ENCODE peak calls at places on chromosomes 3 and 15, in five cellular contexts. J is CD8-positive, alpha-beta memory T cell; B is SK-N-SH; T is uterus; D is fibroblast of lung. V is an unnamed sample. For H3K4me1 and H3K9me3, the result is how much of the 10 kb centered on the place peaks cover.

GRCh38 chr3:126161309-126161708 is 19.1 kb downstream of the ALDH1L1 start:
- DNase-seq in D (no peak), B (no peak), J (no peak), T (no peak), V (no peak)

GRCh38 chr15:56249080-56249479 is 5.4 kb upstream of the RFX7 start:
- DNase-seq in D (peak), B (peak), T (no peak), J (no peak), V (no peak)

GRCh38 chr3:182294256-182294655 is 499.0 kb upstream of the ATP11B start:
- DNase-seq in T (no peak), J (no peak), B (no peak), D (peak), V (no peak)

GRCh38 chr3:153042088-153042487 is 119.9 kb upstream of the RAP2B start:
- DNase-seq in B (no peak), J (no peak), T (no peak), D (no peak), V (no peak)

GRCh38 chr3:197407053-197407452 is 108.6 kb upstream of the DLG1 start:
- DNase-seq in D (no peak), T (no peak), J (no peak), B (peak), V (no peak)

GRCh38 chr3:52216585-52217408 is 8.6 kb downstream of the TLR9 start:
- DNase-seq in T (peak), J (peak), D (peak), B (peak), V (peak)

GRCh38 chr15:57251308-57251707 is 125.0 kb upstream of the CGNL1 start:
- DNase-seq in T (no peak), J (no peak), B (no peak), D (peak), V (no peak)

GRCh38 chr3:115348951-115349745 is 202.1 kb upstream of the ZBTB20 start:
- DNase-seq in J (no peak), T (no peak), D (no peak), B (no peak), V (no peak)

GRCh38 chr3:17640466-17640865 is 102.0 kb downstream of the TBC1D5 start:
- DNase-seq in B (no peak), T (no peak), D (peak), J (no peak), V (no peak)

GRCh38 chr15:94066046-94066445 is 165.3 kb upstream of the MCTP2 start:
- DNase-seq in J (no peak), T (no peak), D (no peak), B (no peak), V (no peak)

GRCh38 chr3:26353052-26353451 is 269.5 kb upstream of the LRRC3B start:
- DNase-seq in B (no peak), J (no peak), T (no peak), D (no peak), V (no peak)

GRCh38 chr3:36733162-36733696 is 31.1 kb downstream of the DCLK3 start:
- DNase-seq in B (no peak), J (no peak), T (no peak), D (no peak), V (no peak)

GRCh38 chr15:63439536-63440264 is 58.1 kb upstream of the CA12 start:
- DNase-seq in T (no peak), B (no peak), D (peak), J (no peak), V (no peak)

GRCh38 chr3:50512131-50512530 is 8.7 kb upstream of the CACNA2D2 start:
- DNase-seq in J (no peak), T (no peak), B (no peak), D (no peak), V (no peak)

GRCh38 chr3:144549161-144549560 is 577.5 kb downstream of the DIPK2A start:
- DNase-seq in T (no peak), J (no peak), B (no peak), D (no peak), V (no peak)

GRCh38 chr15:68821898-68822380 is 1.2 kb upstream of the ANP32A start:
- DNase-seq in T (no peak), D (no peak), B (no peak), J (no peak), V (no peak)

GRCh38 chr3:178325330-178325729 is 210.9 kb upstream of the KCNMB2 start:
- DNase-seq in T (no peak), J (no peak), D (peak), B (peak), V (no peak)

GRCh38 chr3:29441422-29441821 is 160.6 kb downstream of the RBMS3 start:
- DNase-seq in D (no peak), B (no peak), J (no peak), T (no peak), V (no peak)

GRCh38 chr3:75781079-75781745 is 4.1 kb downstream of the ZNF717 start:
- DNase-seq in B (no peak), D (no peak), J (no peak), T (no peak), V (no peak)

GRCh38 chr3:39990532-39990931 is 181.1 kb downstream of the MYRIP start:
- DNase-seq in D (peak), T (no peak), J (no peak), B (peak), V (no peak)

GRCh38 chr15:90201150-90201943 is at the start of gene SEMA4B:
- DNase-seq in J (peak), B (peak), D (peak), T (peak), V (peak)

GRCh38 chr3:180571831-180572578 is 30.0 kb upstream of the TTC14 start:
- DNase-seq in B (no peak), D (no peak), J (no peak), T (no peak), V (no peak)

GRCh38 chr3:35639251-35640185 is at the start of gene ARPP21:
- DNase-seq in B (peak), T (no peak), D (no peak), J (no peak), V (no peak)

GRCh38 chr3:179189764-179190163 is 41.6 kb downstream of the PIK3CA start:
- DNase-seq in J (no peak), B (no peak), D (peak), T (no peak), V (no peak)

GRCh38 chr15:48177383-48177874 is 666 bp downstream of the MYEF2 start:
- DNase-seq in J (no peak), T (no peak), D (peak), B (peak), V (no peak)

GRCh38 chr3:127678315-127678599 is 5.5 kb downstream of the ABTB1 start:
- DNase-seq in B (no peak), J (no peak), T (no peak), D (no peak), V (no peak)

GRCh38 chr3:194640829-194641228 is 7.6 kb upstream of the TMEM44 start:
- DNase-seq in D (peak), B (no peak), J (no peak), T (no peak), V (no peak)

GRCh38 chr15:26630857-26631256 is 142.0 kb downstream of the GABRB3 start:
- DNase-seq in D (no peak), T (no peak), J (no peak), B (no peak), V (no peak)

GRCh38 chr15:57364282-57365007 is 11.9 kb upstream of the CGNL1 start:
- DNase-seq in D (peak), T (no peak), B (no peak), J (no peak), V (no peak)

GRCh38 chr3:140756240-140757016 is 78.6 kb downstream of the TRIM42 start:
- DNase-seq in J (no peak), D (no peak), B (no peak), T (no peak), V (no peak)

GRCh38 chr3:125374501-125374995 is 577 bp downstream of the ZNF148 start:
- DNase-seq in D (peak), B (peak), T (peak), J (peak), V (peak)

GRCh38 chr3:108136888-108137814 is 46.3 kb upstream of the CD47 start:
- DNase-seq in T (no peak), J (no peak), B (no peak), D (no peak), V (no peak)

GRCh38 chr3:56869157-56869889 is 67.6 kb upstream of the ARHGEF3 start:
- DNase-seq in D (peak), J (no peak), T (no peak), B (no peak), V (no peak)

GRCh38 chr3:147368561-147369151 is 37.7 kb downstream of the ZIC4 start:
- DNase-seq in J (no peak), D (no peak), T (no peak), B (no peak), V (no peak)

GRCh38 chr3:15405448-15406050 is 21.8 kb downstream of the METTL6 start:
- DNase-seq in B (peak), D (peak), J (no peak), T (peak), V (no peak)

GRCh38 chr3:62445267-62445666 is 71.9 kb upstream of the FEZF2 start:
- DNase-seq in T (no peak), J (no peak), D (peak), B (no peak), V (no peak)

GRCh38 chr3:58009749-58010535 is 1.7 kb downstream of the FLNB start:
- DNase-seq in B (no peak), D (no peak), T (no peak), J (no peak), V (no peak)

GRCh38 chr15:67433495-67434099 is 87.3 kb upstream of the C15orf61 start:
- DNase-seq in T (peak), D (peak), J (no peak), B (peak), V (no peak)

GRCh38 chr15:40048155-40048792 is 9.3 kb upstream of the SRP14 start:
- DNase-seq in T (no peak), D (no peak), B (no peak), J (no peak), V (no peak)

GRCh38 chr3:192902481-192903023 is 15.1 kb downstream of the MB21D2 start:
- DNase-seq in J (no peak), T (no peak), B (no peak), D (no peak), V (no peak)

DNA sequence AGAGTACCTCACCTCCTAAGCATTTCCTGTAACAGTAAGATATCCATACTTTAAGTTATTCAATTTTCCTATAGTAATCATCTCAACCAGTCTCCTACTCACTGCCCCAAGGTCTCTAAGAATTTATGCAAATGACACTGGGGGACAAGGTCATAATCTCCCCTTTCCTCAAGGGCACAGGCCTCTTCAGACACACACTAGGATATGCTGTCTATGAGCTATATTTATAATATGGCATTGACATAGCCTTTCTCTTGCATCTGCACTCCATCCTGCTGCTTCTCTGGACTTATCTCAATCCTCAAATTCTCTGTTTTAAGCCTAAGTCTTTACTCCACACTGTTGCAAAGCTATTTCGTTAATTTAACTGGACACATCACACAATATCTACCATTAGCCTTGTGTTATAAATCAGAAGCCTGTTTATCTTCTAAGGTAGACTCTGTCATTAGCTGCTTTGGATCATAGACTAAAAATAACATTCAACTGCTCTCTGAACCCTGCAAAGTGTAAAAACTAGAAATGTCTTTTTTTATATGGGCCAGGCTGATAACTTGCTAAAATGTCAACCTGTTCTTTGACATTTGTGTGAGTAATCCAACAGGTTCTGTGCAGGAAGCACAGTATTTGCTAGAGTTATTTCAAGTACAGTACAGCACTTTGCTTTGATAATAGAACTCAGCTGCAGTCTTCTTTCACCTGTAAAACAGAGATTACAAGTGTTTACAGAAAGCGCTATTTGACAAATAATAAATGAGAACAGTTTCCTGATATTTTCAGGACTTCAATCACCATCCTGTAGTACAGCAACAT is 17.8 kb upstream of the SEC62 start:
- DNase-seq in T (no peak), D (no peak), J (no peak), B (no peak), V (no peak)
- H3K4me1 ChIP-seq in T (under half), D (under half), J (under half), B (under half), V (under half)

DNA sequence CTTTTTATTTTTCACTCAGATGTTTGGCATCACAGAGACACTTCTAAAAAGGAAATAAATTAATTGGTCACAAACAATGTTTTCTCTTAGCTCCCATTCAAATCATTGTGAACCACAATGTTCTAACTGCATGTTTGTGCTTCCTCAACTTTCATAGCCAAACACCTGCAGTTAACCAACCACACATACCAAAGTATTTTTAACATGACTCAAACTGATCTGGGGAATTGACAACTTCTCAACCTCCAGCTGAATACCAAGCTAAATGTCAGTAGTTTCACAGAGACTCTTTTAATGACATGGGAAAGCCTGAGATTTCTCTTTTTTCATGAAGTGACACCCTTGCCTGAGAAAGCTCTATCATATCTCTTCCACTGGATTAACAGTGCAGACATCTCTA is 217.9 kb upstream of the MME start:
- DNase-seq in D (peak), T (no peak), J (no peak), B (no peak), V (no peak)
- H3K27ac ChIP-seq in D (no peak), T (no peak), J (no peak), B (peak), V (no peak)

GRCh38 chr15:95916568-95916967 is 413.9 kb upstream of the NR2F2 start:
- DNase-seq in J (no peak), B (no peak), D (no peak), T (no peak), V (no peak)

GRCh38 chr15:95911570-95912279 is 418.8 kb upstream of the NR2F2 start:
- DNase-seq in T (no peak), J (no peak), B (no peak), D (no peak), V (no peak)

GRCh38 chr15:95912280-95912625 is 418.2 kb upstream of the NR2F2 start:
- DNase-seq in J (no peak), T (no peak), D (no peak), B (no peak), V (no peak)

GRCh38 chr15:95912728-95913127 is 417.8 kb upstream of the NR2F2 start:
- DNase-seq in J (no peak), D (no peak), T (no peak), B (no peak), V (no peak)

GRCh38 chr15:95910643-95911212 is 419.8 kb upstream of the NR2F2 start:
- DNase-seq in D (no peak), B (no peak), J (no peak), T (no peak), V (no peak)
- H3K9me3 ChIP-seq in D (under half), B (under half), J (under half), T (under half), V (under half)

DNA sequence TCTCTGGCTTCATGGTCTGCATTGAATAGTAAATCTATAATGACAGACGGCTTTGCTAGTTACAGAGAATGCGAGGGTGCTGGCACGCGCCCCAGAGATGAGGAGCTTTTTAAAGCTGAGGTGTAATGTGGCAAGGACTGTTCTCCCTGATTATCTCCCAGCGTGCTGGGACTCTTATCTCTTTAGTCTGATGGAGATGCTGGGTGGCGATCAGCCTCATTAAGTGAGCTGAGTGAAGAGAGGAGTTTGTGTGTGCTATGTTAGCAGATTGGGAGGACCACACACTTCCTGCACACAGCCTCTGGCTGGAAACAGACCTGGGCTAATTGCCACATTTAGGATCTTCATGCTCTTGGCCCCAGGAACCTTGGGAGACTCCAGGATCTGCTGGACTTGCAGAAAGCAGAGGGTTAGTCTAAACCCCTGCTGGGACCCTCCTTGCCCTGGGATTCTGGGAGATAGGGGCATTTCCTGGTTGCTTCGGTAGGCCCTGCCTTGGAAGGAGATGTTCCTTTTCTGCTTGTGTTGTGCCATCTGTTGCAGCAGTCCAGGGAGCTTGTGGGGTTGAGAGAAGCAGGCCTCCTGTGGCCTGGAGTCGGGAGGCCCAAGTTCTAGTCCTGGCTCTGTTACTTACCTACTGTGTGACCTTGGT is 15.0 kb downstream of the PDIA5 start:
- DNase-seq in D (no peak), T (no peak), B (peak), J (no peak), V (no peak)
- H3K4me1 ChIP-seq in D (under half), T (under half), B (half or more), J (under half), V (under half)

GRCh38 chr15:98018761-98019351 is 58.4 kb downstream of the ARRDC4 start:
- DNase-seq in T (no peak), B (no peak), J (no peak), D (no peak), V (no peak)
- H3K27ac ChIP-seq in T (no peak), B (no peak), J (no peak), D (no peak), V (no peak)

DNA sequence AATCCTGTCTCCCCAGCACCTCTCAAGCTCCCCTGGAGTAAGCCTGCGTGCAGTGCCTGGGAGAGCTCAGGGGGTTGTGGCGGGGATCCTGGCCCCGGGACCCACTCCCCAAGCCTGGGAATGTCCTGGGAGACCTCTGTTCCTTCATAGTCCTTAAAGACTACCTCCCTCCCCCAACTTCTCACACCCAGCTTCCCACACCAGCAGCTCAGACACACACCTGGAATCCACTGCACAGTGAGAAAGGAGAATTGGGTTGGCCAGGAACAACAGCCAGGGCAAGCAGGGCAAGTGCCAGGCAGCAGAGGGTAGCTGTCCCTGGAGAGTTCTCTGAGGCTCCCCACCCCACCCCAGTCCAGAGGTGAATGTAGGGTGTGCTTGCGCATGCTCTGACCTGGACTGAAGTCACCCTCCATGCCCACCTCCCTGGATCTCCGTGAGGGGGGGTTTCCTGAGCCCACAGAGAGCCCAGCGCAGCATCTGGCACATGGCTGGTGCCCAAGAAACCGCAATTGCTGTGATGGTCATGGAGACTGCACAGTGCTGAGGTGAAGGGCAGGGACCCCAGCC is 22.2 kb downstream of the PSTPIP1 start:
- DNase-seq in T (no peak), J (no peak), B (no peak), D (no peak), V (no peak)
- H3K9me3 ChIP-seq in T (under half), J (under half), B (under half), D (under half), V (under half)

DNA sequence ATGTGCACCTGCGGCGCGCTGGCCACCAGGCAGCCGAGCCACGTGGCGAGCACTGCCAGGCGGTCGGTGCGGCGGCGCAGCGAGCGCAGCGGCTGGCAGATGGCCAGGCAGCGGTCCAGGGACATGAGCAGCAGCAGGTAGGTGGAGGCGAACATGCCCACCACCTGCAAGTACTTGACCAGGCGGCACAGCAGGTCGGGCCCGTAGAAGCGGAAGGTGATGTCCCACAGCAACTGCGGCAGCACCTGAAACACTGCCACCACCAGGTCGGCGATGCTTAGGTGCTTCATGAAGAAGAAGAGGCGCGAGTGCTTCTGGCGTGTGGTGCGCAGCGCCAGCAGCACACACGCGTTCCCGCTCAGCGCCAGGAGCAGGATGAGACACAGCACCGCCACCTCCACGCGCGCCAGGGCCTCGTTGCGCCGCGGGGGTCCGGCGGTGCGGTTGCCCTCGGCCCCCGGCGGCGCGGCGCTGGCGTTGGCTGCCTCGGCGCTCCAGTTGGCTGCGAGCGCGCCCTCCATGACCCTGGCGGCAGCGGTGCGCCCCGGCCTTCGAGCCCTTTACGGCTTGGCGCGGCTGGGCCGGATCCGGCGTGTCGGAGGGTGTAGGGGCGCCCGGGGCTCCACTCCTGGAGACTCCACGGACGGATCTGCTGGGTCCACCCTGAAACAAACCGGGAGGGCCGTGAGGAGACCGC is 1.6 kb downstream of the OXTR start:
- DNase-seq in D (peak), T (no peak), B (peak), J (no peak), V (no peak)
- H3K4me1 ChIP-seq in D (under half), T (under half), B (under half), J (under half), V (under half)

V was measured in effector memory CD4-positive, alpha-beta T cell.